ENCODE peak calls at places on chromosomes 4 and X, in five cellular contexts. One of them, this sample, is unnamed.

GRCh38 chr4:174214102-174214878 is 69.2 kb downstream of the FBXO8 start:
- DNase-seq in colonic mucosa: no peak
- DNase-seq in foreskin fibroblast: no peak
- DNase-seq in cardiac fibroblast: no peak
- DNase-seq in MCF 10A: no peak
- DNase-seq in this sample: no peak

GRCh38 chr4:77072195-77072753 is 3.5 kb downstream of the CCNI start:
- DNase-seq in colonic mucosa: no peak
- DNase-seq in foreskin fibroblast: no peak
- DNase-seq in cardiac fibroblast: no peak
- DNase-seq in MCF 10A: peak; percentile 83
- DNase-seq in this sample: no peak

GRCh38 chr4:188949608-188950007 is 810.4 kb downstream of the TRIML1 start:
- DNase-seq in colonic mucosa: no peak
- DNase-seq in foreskin fibroblast: no peak
- DNase-seq in cardiac fibroblast: no peak
- DNase-seq in MCF 10A: no peak
- DNase-seq in this sample: no peak

GRCh38 chr4:10085386-10085785 is 31.2 kb downstream of the WDR1 start:
- DNase-seq in colonic mucosa: no peak
- DNase-seq in foreskin fibroblast: no peak
- DNase-seq in cardiac fibroblast: no peak
- DNase-seq in MCF 10A: no peak
- DNase-seq in this sample: no peak

GRCh38 chr4:138140879-138141278 is 101.3 kb downstream of the SLC7A11 start:
- DNase-seq in colonic mucosa: no peak
- DNase-seq in foreskin fibroblast: no peak
- DNase-seq in cardiac fibroblast: no peak
- DNase-seq in MCF 10A: no peak
- DNase-seq in this sample: no peak

GRCh38 chr4:155473420-155474095 is 96.8 kb upstream of the MAP9 start:
- DNase-seq in colonic mucosa: no peak
- DNase-seq in foreskin fibroblast: peak; percentile 60
- DNase-seq in cardiac fibroblast: no peak
- DNase-seq in MCF 10A: peak; percentile 27
- DNase-seq in this sample: no peak

GRCh38 chr4:147651563-147651962 is 32.4 kb downstream of the PRMT9 start:
- DNase-seq in colonic mucosa: no peak
- DNase-seq in foreskin fibroblast: no peak
- DNase-seq in cardiac fibroblast: no peak
- DNase-seq in MCF 10A: no peak
- DNase-seq in this sample: no peak

GRCh38 chrX:131626681-131627296 is 82.9 kb downstream of the OR13H1 start:
- DNase-seq in colonic mucosa: no peak
- DNase-seq in foreskin fibroblast: peak; percentile 23
- DNase-seq in cardiac fibroblast: peak; percentile 0
- DNase-seq in MCF 10A: peak; percentile 21
- DNase-seq in this sample: no peak

GRCh38 chr4:106892786-106893185 is 143.3 kb downstream of the DKK2 start:
- DNase-seq in colonic mucosa: no peak
- DNase-seq in foreskin fibroblast: no peak
- DNase-seq in cardiac fibroblast: no peak
- DNase-seq in MCF 10A: no peak
- DNase-seq in this sample: no peak
- TF ChIP-seq CTCF in colonic mucosa: no peak
- TF ChIP-seq CTCF in foreskin fibroblast: no peak
- TF ChIP-seq CTCF in cardiac fibroblast: no peak
- TF ChIP-seq CTCF in MCF 10A: no peak
- TF ChIP-seq CTCF in this sample: no peak

GRCh38 chrX:635428-636192 is 5.0 kb downstream of the SHOX start:
- DNase-seq in colonic mucosa: no peak
- DNase-seq in foreskin fibroblast: peak; percentile 46
- DNase-seq in cardiac fibroblast: no peak
- DNase-seq in MCF 10A: no peak
- DNase-seq in this sample: no peak

GRCh38 chrX:633655-634305 is 3.2 kb downstream of the SHOX start:
- DNase-seq in colonic mucosa: no peak
- DNase-seq in foreskin fibroblast: peak; percentile 36
- DNase-seq in cardiac fibroblast: no peak
- DNase-seq in MCF 10A: no peak
- DNase-seq in this sample: no peak

GRCh38 chrX:633043-633654 is 2.6 kb downstream of the SHOX start:
- DNase-seq in colonic mucosa: no peak
- DNase-seq in foreskin fibroblast: peak; percentile 56
- DNase-seq in cardiac fibroblast: no peak
- DNase-seq in MCF 10A: no peak
- DNase-seq in this sample: no peak

GRCh38 chrX:632391-633042 is 1.9 kb downstream of the SHOX start:
- DNase-seq in colonic mucosa: no peak
- DNase-seq in foreskin fibroblast: peak; percentile 55
- DNase-seq in cardiac fibroblast: no peak
- DNase-seq in MCF 10A: no peak
- DNase-seq in this sample: no peak

GRCh38 chrX:634306-634958 is 3.8 kb downstream of the SHOX start:
- DNase-seq in colonic mucosa: no peak
- DNase-seq in foreskin fibroblast: peak; percentile 41
- DNase-seq in cardiac fibroblast: no peak
- DNase-seq in MCF 10A: no peak
- DNase-seq in this sample: no peak
- TF ChIP-seq CTCF in colonic mucosa: no peak
- TF ChIP-seq CTCF in foreskin fibroblast: no peak
- TF ChIP-seq CTCF in cardiac fibroblast: no peak
- TF ChIP-seq CTCF in MCF 10A: no peak
- TF ChIP-seq CTCF in this sample: no peak

GRCh38 chrX:15465896-15466651 is 27.1 kb downstream of the PIR start:
- DNase-seq in colonic mucosa: no peak
- DNase-seq in foreskin fibroblast: peak; percentile 32
- DNase-seq in cardiac fibroblast: peak; percentile 52
- DNase-seq in MCF 10A: peak; percentile 16
- DNase-seq in this sample: no peak

GRCh38 chrX:15469613-15470012 is 23.5 kb downstream of the PIR start:
- DNase-seq in colonic mucosa: no peak
- DNase-seq in foreskin fibroblast: no peak
- DNase-seq in cardiac fibroblast: no peak
- DNase-seq in MCF 10A: no peak
- DNase-seq in this sample: no peak

GRCh38 chrX:15471016-15471415 is 22.1 kb downstream of the PIR start:
- DNase-seq in colonic mucosa: peak; percentile 69
- DNase-seq in foreskin fibroblast: peak; percentile 84
- DNase-seq in cardiac fibroblast: peak; percentile 70
- DNase-seq in MCF 10A: peak; percentile 80
- DNase-seq in this sample: no peak

GRCh38 chrX:15465347-15465746 is 27.8 kb downstream of the PIR start:
- DNase-seq in colonic mucosa: no peak
- DNase-seq in foreskin fibroblast: peak; percentile 56
- DNase-seq in cardiac fibroblast: no peak
- DNase-seq in MCF 10A: peak; percentile 50
- DNase-seq in this sample: peak; percentile 51

GRCh38 chrX:15468036-15468435 is 25.1 kb downstream of the PIR start:
- DNase-seq in colonic mucosa: no peak
- DNase-seq in foreskin fibroblast: peak; percentile 76
- DNase-seq in cardiac fibroblast: peak; percentile 69
- DNase-seq in MCF 10A: peak; percentile 67
- DNase-seq in this sample: peak; percentile 44
- TF ChIP-seq CTCF in colonic mucosa: no peak
- TF ChIP-seq CTCF in foreskin fibroblast: peak; percentile 29
- TF ChIP-seq CTCF in cardiac fibroblast: peak; percentile 32
- TF ChIP-seq CTCF in MCF 10A: peak; percentile 52
- TF ChIP-seq CTCF in this sample: peak; percentile 53

GRCh38 chrX:136555694-136556093 is 23.7 kb downstream of the VGLL1 start:
- DNase-seq in colonic mucosa: no peak
- DNase-seq in foreskin fibroblast: no peak
- DNase-seq in cardiac fibroblast: no peak
- DNase-seq in MCF 10A: no peak
- DNase-seq in this sample: no peak

GRCh38 chrX:136546369-136546768 is 14.4 kb downstream of the VGLL1 start:
- DNase-seq in colonic mucosa: no peak
- DNase-seq in foreskin fibroblast: no peak
- DNase-seq in cardiac fibroblast: no peak
- DNase-seq in MCF 10A: no peak
- DNase-seq in this sample: no peak

GRCh38 chrX:136551410-136551809 is 19.4 kb downstream of the VGLL1 start:
- DNase-seq in colonic mucosa: no peak
- DNase-seq in foreskin fibroblast: no peak
- DNase-seq in cardiac fibroblast: no peak
- DNase-seq in MCF 10A: no peak
- DNase-seq in this sample: no peak
- TF ChIP-seq CTCF in colonic mucosa: no peak
- TF ChIP-seq CTCF in foreskin fibroblast: no peak
- TF ChIP-seq CTCF in cardiac fibroblast: no peak
- TF ChIP-seq CTCF in MCF 10A: no peak
- TF ChIP-seq CTCF in this sample: no peak

GRCh38 chrX:21972721-21973120 is 32.2 kb downstream of the SMS start:
- DNase-seq in colonic mucosa: no peak
- DNase-seq in foreskin fibroblast: peak; percentile 30
- DNase-seq in cardiac fibroblast: peak; percentile 66
- DNase-seq in MCF 10A: no peak
- DNase-seq in this sample: no peak
- TF ChIP-seq CTCF in colonic mucosa: no peak
- TF ChIP-seq CTCF in foreskin fibroblast: no peak
- TF ChIP-seq CTCF in cardiac fibroblast: no peak
- TF ChIP-seq CTCF in MCF 10A: no peak
- TF ChIP-seq CTCF in this sample: no peak

GRCh38 chrX:104566921-104567501 is 1.0 kb downstream of the IL1RAPL2 start:
- DNase-seq in colonic mucosa: no peak
- DNase-seq in foreskin fibroblast: peak; percentile 2
- DNase-seq in cardiac fibroblast: no peak
- DNase-seq in MCF 10A: no peak
- DNase-seq in this sample: no peak

GRCh38 chrX:104567506-104567905 is 1.5 kb downstream of the IL1RAPL2 start:
- DNase-seq in colonic mucosa: no peak
- DNase-seq in foreskin fibroblast: peak; percentile 0
- DNase-seq in cardiac fibroblast: no peak
- DNase-seq in MCF 10A: no peak
- DNase-seq in this sample: no peak

GRCh38 chrX:104564921-104565703 is 887 bp upstream of the IL1RAPL2 start:
- DNase-seq in colonic mucosa: no peak
- DNase-seq in foreskin fibroblast: no peak
- DNase-seq in cardiac fibroblast: no peak
- DNase-seq in MCF 10A: no peak
- DNase-seq in this sample: no peak

GRCh38 chrX:104564335-104564734 is 1.7 kb upstream of the IL1RAPL2 start:
- DNase-seq in colonic mucosa: no peak
- DNase-seq in foreskin fibroblast: no peak
- DNase-seq in cardiac fibroblast: no peak
- DNase-seq in MCF 10A: no peak
- DNase-seq in this sample: no peak

GRCh38 chrX:104565791-104566687 is at the start of gene IL1RAPL2:
- DNase-seq in colonic mucosa: peak; percentile 38
- DNase-seq in foreskin fibroblast: peak; percentile 13
- DNase-seq in cardiac fibroblast: peak; percentile 5
- DNase-seq in MCF 10A: peak; percentile 57
- DNase-seq in this sample: no peak
- TF ChIP-seq CTCF in colonic mucosa: peak; percentile 25
- TF ChIP-seq CTCF in foreskin fibroblast: peak; percentile 22
- TF ChIP-seq CTCF in cardiac fibroblast: peak; percentile 59
- TF ChIP-seq CTCF in MCF 10A: peak; percentile 57
- TF ChIP-seq CTCF in this sample: peak; percentile 7

This sample was measured in AG09319.